ENCODE peak calls at places on chromosomes 13 and 19, in ten cellular contexts. One of them, this sample, is unnamed.

GRCh38 chr13:36297259-36297599 is 385 bp downstream of the CCDC169 start:
- DNase-seq in smooth muscle cell of the brain vasculature: no peak
- DNase-seq in GM06990: no peak
- DNase-seq in iris pigment epithelial cell: peak
- DNase-seq in HEK293T: no peak
- DNase-seq in T follicular helper cell: no peak
- DNase-seq in endothelial cell: no peak
- DNase-seq in effector CD4-positive, alpha-beta T cell: no peak
- DNase-seq in RPMI8226: no peak
- DNase-seq in activated CD4-positive, alpha-beta T cell treated with anti-CD3 and anti-CD28 coated beads, Interleukin-2, amount 10 ng/mL, durations not matched to agents 7 days and 5 days: no peak
- DNase-seq in this sample: no peak

GRCh38 chr13:106507560-106508274 is 27.7 kb downstream of the EFNB2 start:
- DNase-seq in HEK293T: no peak
- DNase-seq in endothelial cell: no peak
- DNase-seq in T follicular helper cell: no peak
- DNase-seq in activated CD4-positive, alpha-beta T cell treated with anti-CD3 and anti-CD28 coated beads, Interleukin-2, amount 10 ng/mL, durations not matched to agents 7 days and 5 days: no peak
- DNase-seq in GM06990: no peak
- DNase-seq in RPMI8226: no peak
- DNase-seq in smooth muscle cell of the brain vasculature: peak
- DNase-seq in effector CD4-positive, alpha-beta T cell: no peak
- DNase-seq in iris pigment epithelial cell: peak
- DNase-seq in this sample: no peak

GRCh38 chr19:4870025-4870700 is 2.7 kb upstream of the PLIN3 start:
- DNase-seq in GM06990: no peak
- DNase-seq in RPMI8226: peak
- DNase-seq in HEK293T: no peak
- DNase-seq in iris pigment epithelial cell: peak
- DNase-seq in endothelial cell: no peak
- DNase-seq in activated CD4-positive, alpha-beta T cell treated with anti-CD3 and anti-CD28 coated beads, Interleukin-2, amount 10 ng/mL, durations not matched to agents 7 days and 5 days: no peak
- DNase-seq in smooth muscle cell of the brain vasculature: peak
- DNase-seq in effector CD4-positive, alpha-beta T cell: no peak
- DNase-seq in T follicular helper cell: no peak
- DNase-seq in this sample: no peak

GRCh38 chr13:28655566-28655965 is 3.4 kb upstream of the POMP start:
- DNase-seq in RPMI8226: no peak
- DNase-seq in iris pigment epithelial cell: peak
- DNase-seq in endothelial cell: no peak
- DNase-seq in T follicular helper cell: no peak
- DNase-seq in smooth muscle cell of the brain vasculature: no peak
- DNase-seq in HEK293T: no peak
- DNase-seq in activated CD4-positive, alpha-beta T cell treated with anti-CD3 and anti-CD28 coated beads, Interleukin-2, amount 10 ng/mL, durations not matched to agents 7 days and 5 days: no peak
- DNase-seq in effector CD4-positive, alpha-beta T cell: no peak
- DNase-seq in GM06990: no peak
- DNase-seq in this sample: no peak

GRCh38 chr13:45321230-45321629 is 19.8 kb downstream of the TPT1 start:
- DNase-seq in T follicular helper cell: no peak
- DNase-seq in HEK293T: no peak
- DNase-seq in activated CD4-positive, alpha-beta T cell treated with anti-CD3 and anti-CD28 coated beads, Interleukin-2, amount 10 ng/mL, durations not matched to agents 7 days and 5 days: no peak
- DNase-seq in endothelial cell: no peak
- DNase-seq in RPMI8226: no peak
- DNase-seq in iris pigment epithelial cell: no peak
- DNase-seq in smooth muscle cell of the brain vasculature: no peak
- DNase-seq in effector CD4-positive, alpha-beta T cell: no peak
- DNase-seq in GM06990: no peak
- DNase-seq in this sample: no peak

GRCh38 chr19:58209577-58209976 is 19.1 kb upstream of the ZNF544 start:
- DNase-seq in RPMI8226: no peak
- DNase-seq in endothelial cell: no peak
- DNase-seq in effector CD4-positive, alpha-beta T cell: no peak
- DNase-seq in GM06990: no peak
- DNase-seq in T follicular helper cell: no peak
- DNase-seq in smooth muscle cell of the brain vasculature: no peak
- DNase-seq in iris pigment epithelial cell: no peak
- DNase-seq in activated CD4-positive, alpha-beta T cell treated with anti-CD3 and anti-CD28 coated beads, Interleukin-2, amount 10 ng/mL, durations not matched to agents 7 days and 5 days: no peak
- DNase-seq in HEK293T: no peak
- DNase-seq in this sample: no peak

GRCh38 chr13:33758113-33758512 is 59.8 kb upstream of the RFC3 start:
- DNase-seq in activated CD4-positive, alpha-beta T cell treated with anti-CD3 and anti-CD28 coated beads, Interleukin-2, amount 10 ng/mL, durations not matched to agents 7 days and 5 days: no peak
- DNase-seq in HEK293T: no peak
- DNase-seq in GM06990: no peak
- DNase-seq in iris pigment epithelial cell: no peak
- DNase-seq in endothelial cell: no peak
- DNase-seq in RPMI8226: no peak
- DNase-seq in effector CD4-positive, alpha-beta T cell: no peak
- DNase-seq in smooth muscle cell of the brain vasculature: no peak
- DNase-seq in T follicular helper cell: no peak
- DNase-seq in this sample: no peak

GRCh38 chr13:48161530-48162179 is 66.8 kb upstream of the MED4 start:
- DNase-seq in T follicular helper cell: no peak
- DNase-seq in RPMI8226: no peak
- DNase-seq in GM06990: no peak
- DNase-seq in endothelial cell: peak
- DNase-seq in smooth muscle cell of the brain vasculature: no peak
- DNase-seq in iris pigment epithelial cell: no peak
- DNase-seq in effector CD4-positive, alpha-beta T cell: no peak
- DNase-seq in activated CD4-positive, alpha-beta T cell treated with anti-CD3 and anti-CD28 coated beads, Interleukin-2, amount 10 ng/mL, durations not matched to agents 7 days and 5 days: no peak
- DNase-seq in HEK293T: no peak
- DNase-seq in this sample: no peak

GRCh38 chr13:58341318-58341717 is 709.8 kb downstream of the PCDH17 start:
- DNase-seq in HEK293T: no peak
- DNase-seq in iris pigment epithelial cell: no peak
- DNase-seq in endothelial cell: no peak
- DNase-seq in smooth muscle cell of the brain vasculature: no peak
- DNase-seq in T follicular helper cell: no peak
- DNase-seq in activated CD4-positive, alpha-beta T cell treated with anti-CD3 and anti-CD28 coated beads, Interleukin-2, amount 10 ng/mL, durations not matched to agents 7 days and 5 days: no peak
- DNase-seq in GM06990: no peak
- DNase-seq in effector CD4-positive, alpha-beta T cell: no peak
- DNase-seq in RPMI8226: no peak
- DNase-seq in this sample: no peak

GRCh38 chr19:47544075-47544474 is 28.9 kb downstream of the ZNF541 start:
- DNase-seq in endothelial cell: no peak
- DNase-seq in HEK293T: no peak
- DNase-seq in T follicular helper cell: no peak
- DNase-seq in smooth muscle cell of the brain vasculature: no peak
- DNase-seq in RPMI8226: no peak
- DNase-seq in effector CD4-positive, alpha-beta T cell: no peak
- DNase-seq in iris pigment epithelial cell: no peak
- DNase-seq in activated CD4-positive, alpha-beta T cell treated with anti-CD3 and anti-CD28 coated beads, Interleukin-2, amount 10 ng/mL, durations not matched to agents 7 days and 5 days: no peak
- DNase-seq in GM06990: no peak
- DNase-seq in this sample: no peak

GRCh38 chr13:102569488-102569887 is 27.3 kb upstream of the TPP2 start:
- DNase-seq in endothelial cell: no peak
- DNase-seq in HEK293T: no peak
- DNase-seq in iris pigment epithelial cell: peak
- DNase-seq in RPMI8226: no peak
- DNase-seq in activated CD4-positive, alpha-beta T cell treated with anti-CD3 and anti-CD28 coated beads, Interleukin-2, amount 10 ng/mL, durations not matched to agents 7 days and 5 days: no peak
- DNase-seq in T follicular helper cell: no peak
- DNase-seq in effector CD4-positive, alpha-beta T cell: no peak
- DNase-seq in GM06990: no peak
- DNase-seq in smooth muscle cell of the brain vasculature: no peak
- DNase-seq in this sample: no peak

GRCh38 chr19:17109962-17110598 is 34.5 kb downstream of the MYO9B start:
- DNase-seq in T follicular helper cell: no peak
- DNase-seq in smooth muscle cell of the brain vasculature: no peak
- DNase-seq in RPMI8226: no peak
- DNase-seq in activated CD4-positive, alpha-beta T cell treated with anti-CD3 and anti-CD28 coated beads, Interleukin-2, amount 10 ng/mL, durations not matched to agents 7 days and 5 days: no peak
- DNase-seq in endothelial cell: no peak
- DNase-seq in GM06990: peak
- DNase-seq in iris pigment epithelial cell: no peak
- DNase-seq in HEK293T: no peak
- DNase-seq in effector CD4-positive, alpha-beta T cell: no peak
- DNase-seq in this sample: peak

GRCh38 chr13:32887617-32888016 is 128.6 kb upstream of the KL start:
- DNase-seq in RPMI8226: no peak
- DNase-seq in GM06990: no peak
- DNase-seq in iris pigment epithelial cell: no peak
- DNase-seq in T follicular helper cell: no peak
- DNase-seq in smooth muscle cell of the brain vasculature: no peak
- DNase-seq in endothelial cell: no peak
- DNase-seq in HEK293T: no peak
- DNase-seq in effector CD4-positive, alpha-beta T cell: no peak
- DNase-seq in activated CD4-positive, alpha-beta T cell treated with anti-CD3 and anti-CD28 coated beads, Interleukin-2, amount 10 ng/mL, durations not matched to agents 7 days and 5 days: no peak
- DNase-seq in this sample: no peak

GRCh38 chr19:3207466-3208242 is 16.8 kb upstream of the CELF5 start:
- DNase-seq in endothelial cell: no peak
- DNase-seq in iris pigment epithelial cell: no peak
- DNase-seq in GM06990: no peak
- DNase-seq in HEK293T: peak
- DNase-seq in RPMI8226: no peak
- DNase-seq in T follicular helper cell: no peak
- DNase-seq in smooth muscle cell of the brain vasculature: no peak
- DNase-seq in effector CD4-positive, alpha-beta T cell: no peak
- DNase-seq in activated CD4-positive, alpha-beta T cell treated with anti-CD3 and anti-CD28 coated beads, Interleukin-2, amount 10 ng/mL, durations not matched to agents 7 days and 5 days: no peak
- DNase-seq in this sample: no peak

GRCh38 chr19:10404888-10405808 is 1.8 kb upstream of the CDC37 start:
- DNase-seq in RPMI8226: no peak
- DNase-seq in effector CD4-positive, alpha-beta T cell: peak
- DNase-seq in T follicular helper cell: no peak
- DNase-seq in iris pigment epithelial cell: no peak
- DNase-seq in smooth muscle cell of the brain vasculature: no peak
- DNase-seq in activated CD4-positive, alpha-beta T cell treated with anti-CD3 and anti-CD28 coated beads, Interleukin-2, amount 10 ng/mL, durations not matched to agents 7 days and 5 days: peak
- DNase-seq in endothelial cell: no peak
- DNase-seq in HEK293T: no peak
- DNase-seq in GM06990: no peak
- DNase-seq in this sample: no peak

GRCh38 chr19:980133-980998 is 3.8 kb upstream of the WDR18 start:
- DNase-seq in endothelial cell: no peak
- DNase-seq in smooth muscle cell of the brain vasculature: no peak
- DNase-seq in HEK293T: no peak
- DNase-seq in T follicular helper cell: no peak
- DNase-seq in iris pigment epithelial cell: peak
- DNase-seq in GM06990: no peak
- DNase-seq in RPMI8226: no peak
- DNase-seq in activated CD4-positive, alpha-beta T cell treated with anti-CD3 and anti-CD28 coated beads, Interleukin-2, amount 10 ng/mL, durations not matched to agents 7 days and 5 days: no peak
- DNase-seq in effector CD4-positive, alpha-beta T cell: no peak
- DNase-seq in this sample: no peak

GRCh38 chr13:38013676-38014075 is 144.1 kb upstream of the TRPC4 start:
- DNase-seq in smooth muscle cell of the brain vasculature: no peak
- DNase-seq in endothelial cell: no peak
- DNase-seq in effector CD4-positive, alpha-beta T cell: no peak
- DNase-seq in iris pigment epithelial cell: no peak
- DNase-seq in activated CD4-positive, alpha-beta T cell treated with anti-CD3 and anti-CD28 coated beads, Interleukin-2, amount 10 ng/mL, durations not matched to agents 7 days and 5 days: no peak
- DNase-seq in T follicular helper cell: no peak
- DNase-seq in RPMI8226: no peak
- DNase-seq in GM06990: no peak
- DNase-seq in HEK293T: no peak
- DNase-seq in this sample: no peak

GRCh38 chr19:9958451-9958850 is 22.1 kb upstream of the OLFM2 start:
- DNase-seq in smooth muscle cell of the brain vasculature: no peak
- DNase-seq in RPMI8226: no peak
- DNase-seq in T follicular helper cell: no peak
- DNase-seq in iris pigment epithelial cell: peak
- DNase-seq in effector CD4-positive, alpha-beta T cell: no peak
- DNase-seq in HEK293T: no peak
- DNase-seq in activated CD4-positive, alpha-beta T cell treated with anti-CD3 and anti-CD28 coated beads, Interleukin-2, amount 10 ng/mL, durations not matched to agents 7 days and 5 days: no peak
- DNase-seq in GM06990: no peak
- DNase-seq in endothelial cell: no peak
- DNase-seq in this sample: no peak

GRCh38 chr19:31280266-31281006 is 68.8 kb downstream of the TSHZ3 start:
- DNase-seq in effector CD4-positive, alpha-beta T cell: no peak
- DNase-seq in smooth muscle cell of the brain vasculature: no peak
- DNase-seq in endothelial cell: no peak
- DNase-seq in HEK293T: no peak
- DNase-seq in GM06990: no peak
- DNase-seq in T follicular helper cell: no peak
- DNase-seq in activated CD4-positive, alpha-beta T cell treated with anti-CD3 and anti-CD28 coated beads, Interleukin-2, amount 10 ng/mL, durations not matched to agents 7 days and 5 days: no peak
- DNase-seq in RPMI8226: no peak
- DNase-seq in iris pigment epithelial cell: no peak
- DNase-seq in this sample: no peak

GRCh38 chr19:43467730-43468129 is 2.3 kb upstream of the LYPD3 start:
- DNase-seq in RPMI8226: no peak
- DNase-seq in smooth muscle cell of the brain vasculature: no peak
- DNase-seq in activated CD4-positive, alpha-beta T cell treated with anti-CD3 and anti-CD28 coated beads, Interleukin-2, amount 10 ng/mL, durations not matched to agents 7 days and 5 days: no peak
- DNase-seq in GM06990: no peak
- DNase-seq in endothelial cell: no peak
- DNase-seq in iris pigment epithelial cell: peak
- DNase-seq in HEK293T: no peak
- DNase-seq in effector CD4-positive, alpha-beta T cell: no peak
- DNase-seq in T follicular helper cell: no peak
- DNase-seq in this sample: no peak